ENCODE peak calls at places on chromosomes 7 and 10, in six cellular contexts. L, G, C, Z, U and Q are unnamed samples.

GRCh38 chr10:101919026-101919784 is 75.6 kb upstream of the KCNIP2 start:
- DNase-seq in L (no peak), G (no peak), C (no peak), Z (no peak), U (no peak), Q (no peak)

GRCh38 chr7:42431873-42432272 is 194.9 kb upstream of the GLI3 start:
- DNase-seq in L (no peak), G (no peak), C (no peak), Z (no peak), U (no peak), Q (no peak)

GRCh38 chr7:36180121-36180520 is 27.1 kb downstream of the EEPD1 start:
- DNase-seq in L (no peak), G (no peak), C (no peak), Z (no peak), U (no peak), Q (no peak)

GRCh38 chr10:21888959-21889358 is 114.6 kb downstream of the DNAJC1 start:
- DNase-seq in L (no peak), G (no peak), C (no peak), Z (peak; percentile 13), U (no peak), Q (no peak)

GRCh38 chr10:110278562-110278961 is 26.2 kb downstream of the SMNDC1 start:
- DNase-seq in L (no peak), G (no peak), C (no peak), Z (no peak), U (no peak), Q (no peak)

GRCh38 chr10:49300140-49300974 is 1.4 kb downstream of the C10orf71 start:
- DNase-seq in L (peak; percentile 17), G (no peak), C (no peak), Z (no peak), U (no peak), Q (no peak)

GRCh38 chr10:103648231-103648950 is 154.9 kb downstream of the NEURL1 start:
- DNase-seq in L (no peak), G (no peak), C (no peak), Z (no peak), U (no peak), Q (no peak)

GRCh38 chr7:103914147-103914899 is 75.1 kb downstream of the RELN start:
- DNase-seq in L (peak; percentile 57), G (no peak), C (no peak), Z (no peak), U (no peak), Q (no peak)

GRCh38 chr7:29236071-29236580 is 41.6 kb downstream of the CHN2 start:
- DNase-seq in L (no peak), G (no peak), C (no peak), Z (no peak), U (peak; percentile 93), Q (no peak)
- H3K14ac ChIP-seq in L (no peak overlapping the region), G (no peak overlapping the region), C (no peak overlapping the region), Z (no peak overlapping the region), U (no peak overlapping the region), Q (no peak overlapping the region)

GRCh38 chr10:32112055-32112454 is 55.8 kb upstream of the KIF5B start:
- DNase-seq in L (peak; percentile 64), G (no peak), C (no peak), Z (peak; percentile 25), U (peak; percentile 50), Q (no peak)
- H3K14ac ChIP-seq in L (no peak overlapping the region), G (no peak overlapping the region), C (no peak overlapping the region), Z (no peak overlapping the region), U (no peak overlapping the region), Q (no peak overlapping the region)

DNA sequence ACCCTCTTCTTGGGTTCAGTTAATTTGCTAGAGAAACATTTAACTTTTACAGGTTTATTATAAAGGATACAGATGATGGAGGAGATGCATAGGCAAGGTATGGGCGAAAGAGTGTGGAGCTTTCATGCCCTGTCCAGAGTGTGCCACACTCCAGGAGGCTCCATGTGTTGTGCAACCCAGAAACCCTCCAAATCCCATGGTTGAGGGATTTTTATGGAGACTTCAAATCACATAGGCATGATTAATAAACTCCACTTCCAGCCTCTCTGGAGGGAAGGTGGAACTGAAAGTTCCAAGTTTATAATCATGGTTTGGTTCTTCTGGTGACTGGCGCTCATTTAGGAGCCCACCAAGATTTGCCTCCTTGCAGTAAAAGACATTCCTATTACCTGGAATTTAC is 159.9 kb downstream of the PHTF2 start:
- DNase-seq in L (no peak), G (no peak), C (no peak), Z (no peak), U (no peak), Q (no peak)
- H3K14ac ChIP-seq in L (no peak overlapping the region), G (no peak overlapping the region), C (no peak overlapping the region), Z (no peak overlapping the region), U (no peak overlapping the region), Q (no peak overlapping the region)

GRCh38 chr7:98240961-98241673 is 10.9 kb downstream of the TECPR1 start:
- DNase-seq in L (peak; percentile 28), G (peak; percentile 86), C (peak; percentile 64), Z (peak; percentile 53), U (peak; percentile 85), Q (peak; percentile 37)

GRCh38 chr7:98242934-98243333 is 9.1 kb downstream of the TECPR1 start:
- DNase-seq in L (no peak), G (no peak), C (no peak), Z (no peak), U (no peak), Q (no peak)

GRCh38 chr7:98242342-98242741 is 9.7 kb downstream of the TECPR1 start:
- DNase-seq in L (no peak), G (no peak), C (no peak), Z (no peak), U (no peak), Q (no peak)

GRCh38 chr7:98238976-98239375 is 13.1 kb downstream of the TECPR1 start:
- DNase-seq in L (peak; percentile 33), G (no peak), C (no peak), Z (peak; percentile 19), U (peak; percentile 98), Q (no peak)

GRCh38 chr7:98241674-98242241 is 10.3 kb downstream of the TECPR1 start:
- DNase-seq in L (no peak), G (no peak), C (no peak), Z (no peak), U (no peak), Q (no peak)
- H3K14ac ChIP-seq in L (no peak overlapping the region), G (no peak overlapping the region), C (no peak overlapping the region), Z (no peak overlapping the region), U (no peak overlapping the region), Q (no peak overlapping the region)

GRCh38 chr7:91293840-91294239 is 29.6 kb downstream of the FZD1 start:
- DNase-seq in L (no peak), G (no peak), C (no peak), Z (no peak), U (no peak), Q (no peak)
- H3K14ac ChIP-seq in L (no peak overlapping the region), G (no peak overlapping the region), C (no peak overlapping the region), Z (no peak overlapping the region), U (no peak overlapping the region), Q (no peak overlapping the region)

GRCh38 chr7:54662701-54663100 is 96.3 kb downstream of the SEC61G start:
- DNase-seq in L (no peak), G (no peak), C (no peak), Z (no peak), U (no peak), Q (no peak)
- H3K14ac ChIP-seq in L (no peak overlapping the region), G (no peak overlapping the region), C (no peak overlapping the region), Z (no peak overlapping the region), U (no peak overlapping the region), Q (no peak overlapping the region)

DNA sequence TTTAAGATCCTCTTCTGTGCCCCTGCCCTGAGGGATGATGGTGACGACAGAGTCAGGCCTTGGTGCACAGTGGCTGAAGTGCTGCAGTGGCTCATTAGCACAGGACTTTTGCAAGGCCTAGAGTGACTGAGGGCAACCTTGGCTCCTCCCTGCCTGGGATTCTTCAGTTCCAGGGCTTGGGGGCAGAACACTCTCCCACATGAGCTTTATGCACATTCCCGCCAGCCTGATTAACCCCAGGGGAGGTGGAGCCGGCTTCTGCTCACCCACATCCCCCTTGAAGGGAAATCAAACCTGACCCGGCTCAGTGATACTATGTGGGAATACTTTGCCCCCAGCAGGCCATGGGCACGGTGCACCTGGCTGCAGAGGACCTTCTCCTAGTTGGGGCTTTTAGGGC is 253.4 kb downstream of the GALNT17 start:
- DNase-seq in L (no peak), G (no peak), C (peak; percentile 36), Z (no peak), U (no peak), Q (no peak)
- H3K14ac ChIP-seq in L (no peak overlapping the region), G (no peak overlapping the region), C (peak overlapping the region; percentile 40), Z (no peak overlapping the region), U (no peak overlapping the region), Q (no peak overlapping the region)

GRCh38 chr10:77264527-77264926 is 373.1 kb downstream of the KCNMA1 start:
- DNase-seq in L (no peak), G (no peak), C (no peak), Z (no peak), U (no peak), Q (no peak)

GRCh38 chr10:77266242-77266641 is 371.4 kb downstream of the KCNMA1 start:
- DNase-seq in L (no peak), G (no peak), C (no peak), Z (no peak), U (no peak), Q (no peak)

GRCh38 chr10:77263700-77264099 is 373.9 kb downstream of the KCNMA1 start:
- DNase-seq in L (no peak), G (no peak), C (no peak), Z (no peak), U (no peak), Q (no peak)

GRCh38 chr10:77267703-77268630 is 369.6 kb downstream of the KCNMA1 start:
- DNase-seq in L (peak; percentile 65), G (no peak), C (no peak), Z (no peak), U (no peak), Q (no peak)

DNA sequence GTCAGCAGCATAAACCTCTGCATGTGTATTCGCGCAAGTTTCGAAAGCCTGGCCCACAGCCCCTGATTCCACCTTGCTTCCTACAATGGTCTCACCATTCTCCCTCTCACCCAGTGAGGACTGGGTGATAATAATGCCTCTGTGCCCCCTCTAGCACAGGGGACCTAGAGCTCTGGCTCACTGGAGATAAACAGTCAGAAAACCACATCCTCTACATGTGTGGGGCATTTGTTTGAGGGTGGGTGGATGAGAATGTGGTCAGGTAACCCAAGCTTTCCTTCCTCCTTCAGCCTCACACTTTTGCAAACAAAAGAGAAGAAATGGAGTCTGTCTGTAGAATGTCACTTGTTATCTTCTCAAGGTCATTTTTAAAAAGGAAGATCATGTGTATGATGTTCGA is 373.5 kb downstream of the KCNMA1 start:
- DNase-seq in L (no peak), G (no peak), C (no peak), Z (no peak), U (no peak), Q (no peak)
- H3K14ac ChIP-seq in L (no peak overlapping the region), G (no peak overlapping the region), C (no peak overlapping the region), Z (no peak overlapping the region), U (no peak overlapping the region), Q (no peak overlapping the region)

DNA sequence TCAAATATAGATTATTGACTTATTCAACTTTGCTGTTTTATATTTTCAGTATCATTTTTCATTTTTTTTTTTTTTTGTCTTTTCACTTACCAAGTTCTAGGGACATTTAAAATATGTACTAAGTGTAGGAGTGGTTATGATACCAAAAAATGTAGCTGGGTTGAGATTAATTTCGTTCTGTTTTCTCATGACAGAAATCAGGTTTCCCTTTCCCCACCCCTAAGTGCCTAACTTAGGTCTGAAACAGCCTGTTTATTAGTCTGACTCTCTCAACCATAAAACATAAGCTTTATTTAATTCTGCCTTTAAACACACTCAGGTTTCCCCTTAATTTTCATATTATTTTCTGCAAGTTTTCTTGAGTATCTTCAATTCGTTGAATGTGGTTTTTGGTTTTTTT is 22.1 kb downstream of the TMEM106B start:
- DNase-seq in L (no peak), G (no peak), C (no peak), Z (no peak), U (no peak), Q (no peak)
- H3K14ac ChIP-seq in L (no peak overlapping the region), G (no peak overlapping the region), C (no peak overlapping the region), Z (no peak overlapping the region), U (no peak overlapping the region), Q (no peak overlapping the region)